ENCODE peak calls at places on chromosome X, in eight cellular contexts. Z is K562, H is mammary epithelial cell, E is OCI-LY7, F is mesenchymal stem cell, P is A549, I is H1, K is fibroblast of lung. T is an unnamed sample.

GRCh38 chrX:132564026-132564425 is 75.2 kb upstream of the MBNL3 start:
- DNase-seq in Z (no peak), H (no peak), E (no peak), F (peak; percentile 82), P (no peak), I (no peak), K (peak; percentile 13), T (peak; percentile 6)

GRCh38 chrX:11739796-11740195 is 18.2 kb upstream of the MSL3 start:
- DNase-seq in Z (no peak), H (no peak), E (no peak), F (no peak), P (no peak), I (no peak), K (no peak), T (no peak)

GRCh38 chrX:30816079-30816478 is 73.0 kb downstream of the TAB3 start:
- DNase-seq in Z (no peak), H (no peak), E (no peak), F (no peak), P (no peak), I (no peak), K (no peak), T (no peak)

GRCh38 chrX:13692771-13693231 is 3.9 kb downstream of the RAB9A start:
- DNase-seq in Z (no peak), H (no peak), E (no peak), F (no peak), P (no peak), I (no peak), K (peak; percentile 66), T (peak; percentile 64)

GRCh38 chrX:53321216-53321942 is 40.0 kb upstream of the IQSEC2 start:
- DNase-seq in Z (peak; percentile 17), H (no peak), E (no peak), F (no peak), P (no peak), I (no peak), K (no peak), T (no peak)

GRCh38 chrX:107574054-107574683 is 54.1 kb upstream of the PRPS1 start:
- DNase-seq in Z (no peak), H (peak; percentile 73), E (no peak), F (peak; percentile 89), P (peak; percentile 50), I (no peak), K (peak; percentile 76), T (peak; percentile 66)

GRCh38 chrX:118496763-118497079 is 1.1 kb downstream of the DOCK11 start:
- DNase-seq in Z (no peak), H (no peak), E (peak; percentile 9), F (no peak), P (no peak), I (no peak), K (no peak), T (no peak)

GRCh38 chrX:150934453-150934852 is 36.0 kb upstream of the CD99L2 start:
- DNase-seq in Z (no peak), H (peak; percentile 41), E (no peak), F (no peak), P (peak; percentile 50), I (no peak), K (peak; percentile 72), T (peak; percentile 67)

GRCh38 chrX:149504226-149504914 is 736 bp downstream of the IDS start:
- DNase-seq in Z (peak; percentile 37), H (no peak), E (peak; percentile 85), F (peak; percentile 46), P (peak; percentile 78), I (peak; percentile 49), K (no peak), T (no peak)

GRCh38 chrX:16160729-16161128 is 6.6 kb upstream of the MAGEB17 start:
- DNase-seq in Z (no peak), H (peak; percentile 85), E (no peak), F (peak; percentile 69), P (peak; percentile 53), I (no peak), K (peak; percentile 95), T (peak; percentile 94)

GRCh38 chrX:49976682-49977197 is 54.3 kb downstream of the CLCN5 start:
- DNase-seq in Z (no peak), H (no peak), E (no peak), F (no peak), P (no peak), I (no peak), K (no peak), T (no peak)

GRCh38 chrX:82342531-82342930 is 1140.6 kb downstream of the SH3BGRL start:
- DNase-seq in Z (no peak), H (no peak), E (no peak), F (no peak), P (no peak), I (no peak), K (no peak), T (no peak)

GRCh38 chrX:5458300-5458699 is 770.4 kb downstream of the NLGN4X start:
- DNase-seq in Z (no peak), H (no peak), E (peak; percentile 21), F (peak; percentile 1), P (no peak), I (no peak), K (no peak), T (no peak)

GRCh38 chrX:14941301-14941700 is 68.1 kb downstream of the MOSPD2 start:
- DNase-seq in Z (no peak), H (no peak), E (no peak), F (no peak), P (no peak), I (no peak), K (no peak), T (no peak)

GRCh38 chrX:13428055-13428786 is 108.4 kb upstream of the ATXN3L start:
- DNase-seq in Z (no peak), H (peak; percentile 92), E (no peak), F (peak; percentile 55), P (peak; percentile 86), I (no peak), K (peak; percentile 83), T (peak; percentile 78)

GRCh38 chrX:143429021-143429570 is 88.2 kb downstream of the SPANXN3 start:
- DNase-seq in Z (no peak), H (no peak), E (no peak), F (peak; percentile 0), P (no peak), I (no peak), K (peak; percentile 0), T (no peak)

GRCh38 chrX:103404225-103405008 is 28.1 kb downstream of the BEX3 start:
- DNase-seq in Z (peak; percentile 61), H (peak; percentile 48), E (peak; percentile 47), F (peak; percentile 88), P (peak; percentile 88), I (peak; percentile 68), K (peak; percentile 88), T (peak; percentile 84)

GRCh38 chrX:65589304-65589703 is 54.7 kb upstream of the LAS1L start:
- DNase-seq in Z (no peak), H (no peak), E (no peak), F (no peak), P (no peak), I (no peak), K (no peak), T (no peak)
- H3K4me2 ChIP-seq in Z (peak overlapping the region; percentile 81), H (no peak overlapping the region), E (no peak overlapping the region), F (no peak overlapping the region), P (no peak overlapping the region), I (no peak overlapping the region), K (no peak overlapping the region), T (no peak overlapping the region)

GRCh38 chrX:39855748-39856129 is 242.0 kb downstream of the BCOR start:
- DNase-seq in Z (peak; percentile 79), H (peak; percentile 19), E (peak; percentile 60), F (peak; percentile 53), P (peak; percentile 12), I (no peak), K (peak; percentile 48), T (peak; percentile 19)
- H3K4me1 ChIP-seq in Z (peaks cover 30% of the 10 kb centered on the region), H (peaks cover 11% of the 10 kb centered on the region), E (peaks cover 51% of the 10 kb centered on the region), F (peaks cover 23% of the 10 kb centered on the region), P (peaks cover 29% of the 10 kb centered on the region), I (peaks cover 4% of the 10 kb centered on the region), K (no peaks in the 10 kb centered on the region), T (peaks cover 21% of the 10 kb centered on the region)

GRCh38 chrX:120428309-120428708 is 40.8 kb downstream of the LAMP2 start:
- DNase-seq in Z (no peak), H (peak; percentile 30), E (no peak), F (peak; percentile 15), P (no peak), I (no peak), K (peak; percentile 4), T (no peak)
- H3K4me2 ChIP-seq in Z (no peak overlapping the region), H (no peak overlapping the region), E (no peak overlapping the region), F (no peak overlapping the region), P (no peak overlapping the region), I (no peak overlapping the region), K (no peak overlapping the region), T (no peak overlapping the region)

DNA sequence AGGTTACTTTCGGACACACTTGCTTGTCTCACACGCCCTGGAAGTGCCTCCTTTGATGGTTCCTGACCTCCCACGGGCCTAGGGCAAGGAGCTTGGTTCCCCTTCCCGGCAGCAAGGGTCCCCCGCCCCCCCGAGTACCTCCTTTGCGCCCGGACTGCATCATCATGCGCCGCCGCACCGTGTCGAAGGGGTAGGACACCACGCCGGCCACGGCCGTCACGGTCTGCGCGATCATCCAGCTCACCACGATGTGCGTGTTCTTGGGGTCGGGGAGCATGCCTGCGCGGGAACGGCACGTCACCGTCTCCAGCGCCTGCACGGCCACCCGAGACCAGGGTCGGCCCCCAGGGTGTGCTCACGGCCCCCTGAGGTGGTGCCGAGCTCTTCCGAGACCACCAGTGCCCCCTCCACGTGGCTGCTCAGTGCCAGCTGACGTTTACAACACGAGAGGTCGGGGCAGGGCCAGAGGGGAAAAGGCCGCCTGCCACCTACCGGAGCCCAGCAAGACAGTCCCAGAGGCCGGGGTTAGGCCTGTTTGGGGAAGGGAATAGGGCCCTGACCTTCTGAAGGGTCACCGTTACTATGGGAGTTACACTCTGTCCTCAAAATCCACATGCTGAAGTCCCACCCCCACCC is 4.7 kb downstream of the SLC25A6 start:
- DNase-seq in Z (no peak), H (no peak), E (no peak), F (no peak), P (no peak), I (peak; percentile 43), K (no peak), T (no peak)
- H3K4me1 ChIP-seq in Z (peaks cover 49% of the 10 kb centered on the region), H (peaks cover 15% of the 10 kb centered on the region), E (peaks cover 13% of the 10 kb centered on the region), F (peaks cover 21% of the 10 kb centered on the region), P (peaks cover 37% of the 10 kb centered on the region), I (peaks cover 2% of the 10 kb centered on the region), K (peaks cover 6% of the 10 kb centered on the region), T (peaks cover 14% of the 10 kb centered on the region)

GRCh38 chrX:101230636-101231035 is 11.1 kb downstream of the DRP2 start:
- DNase-seq in Z (no peak), H (peak; percentile 14), E (no peak), F (peak; percentile 58), P (no peak), I (no peak), K (peak; percentile 43), T (peak; percentile 35)
- H3K4me2 ChIP-seq in Z (no peak overlapping the region), H (no peak overlapping the region), E (no peak overlapping the region), F (no peak overlapping the region), P (no peak overlapping the region), I (no peak overlapping the region), K (no peak overlapping the region), T (peak overlapping the region; percentile 57)

GRCh38 chrX:9160698-9161329 is 126.9 kb upstream of the FAM9B start:
- DNase-seq in Z (no peak), H (no peak), E (no peak), F (no peak), P (no peak), I (no peak), K (no peak), T (no peak)
- H3K4me1 ChIP-seq in Z (no peaks in the 10 kb centered on the region), H (no peaks in the 10 kb centered on the region), E (no peaks in the 10 kb centered on the region), F (peaks cover 4% of the 10 kb centered on the region), P (peaks cover 31% of the 10 kb centered on the region), I (no peaks in the 10 kb centered on the region), K (no peaks in the 10 kb centered on the region), T (peaks cover 16% of the 10 kb centered on the region)

T was measured in astrocyte.